ENCODE peak calls at places on chromosomes 4 and X, in four cellular contexts. W is mucosa of descending colon; O is activated CD8-positive, alpha-beta memory T cell treated with anti-CD3 and anti-CD28 coated beads for 48 hours; J is T-cell. Q is an unnamed sample.

GRCh38 chr4:1201851-1202525 is 29.6 kb upstream of the SPON2 start:
- DNase-seq in W (peak; percentile 67), O (peak; percentile 62), J (peak; percentile 89), Q (peak; percentile 38)

GRCh38 chr4:39699676-39700409 is 1.9 kb downstream of the UBE2K start:
- DNase-seq in W (no peak), O (no peak), J (no peak), Q (no peak)

GRCh38 chr4:79141530-79141929 is 184.3 kb downstream of the NAA11 start:
- DNase-seq in W (peak; percentile 3), O (no peak), J (no peak), Q (no peak)

GRCh38 chrX:72621163-72621562 is 48.5 kb upstream of the HDAC8 start:
- DNase-seq in W (no peak), O (no peak), J (no peak), Q (no peak)

GRCh38 chrX:116607766-116608165 is 145.0 kb upstream of the CT83 start:
- DNase-seq in W (no peak), O (no peak), J (no peak), Q (no peak)

GRCh38 chr4:40255722-40256281 is 59.0 kb downstream of the RHOH start:
- DNase-seq in W (no peak), O (no peak), J (no peak), Q (no peak)

GRCh38 chr4:184288451-184289178 is 70.9 kb upstream of the ENPP6 start:
- DNase-seq in W (peak; percentile 40), O (no peak), J (no peak), Q (no peak)

GRCh38 chrX:150841466-150842197 is 56.8 kb downstream of the CD99L2 start:
- DNase-seq in W (no peak), O (no peak), J (no peak), Q (no peak)

GRCh38 chr4:5988086-5988845 is 30.0 kb downstream of the C4orf50 start:
- DNase-seq in W (no peak), O (no peak), J (no peak), Q (no peak)

GRCh38 chr4:153137168-153137567 is 67.1 kb upstream of the TRIM2 start:
- DNase-seq in W (no peak), O (no peak), J (no peak), Q (no peak)

Q was measured in mesothelial cell of epicardium.